ENCODE peak calls at places on chromosome 6, in nine cellular contexts. One of them, this sample, is unnamed. For H3K4me1, the result is how much of the 10 kb centered on the place peaks cover.

GRCh38 chr6:10725046-10725445 is 2.2 kb downstream of the TMEM14C start:
- DNase-seq in esophagus muscularis mucosa: peak
- DNase-seq in SJSA1: no peak
- DNase-seq in left ventricle myocardium inferior: no peak
- DNase-seq in PC-9: no peak
- DNase-seq in sigmoid colon: peak
- DNase-seq in CD4-positive, alpha-beta memory T cell: no peak
- DNase-seq in neural progenitor cell: no peak
- DNase-seq in CD8-positive, alpha-beta memory T cell: no peak
- DNase-seq in this sample: no peak

GRCh38 chr6:99609839-99610489 is 3.3 kb downstream of the PRDM13 start:
- DNase-seq in esophagus muscularis mucosa: no peak
- DNase-seq in SJSA1: no peak
- DNase-seq in left ventricle myocardium inferior: no peak
- DNase-seq in PC-9: no peak
- DNase-seq in sigmoid colon: no peak
- DNase-seq in CD4-positive, alpha-beta memory T cell: no peak
- DNase-seq in neural progenitor cell: no peak
- DNase-seq in CD8-positive, alpha-beta memory T cell: no peak
- DNase-seq in this sample: no peak

GRCh38 chr6:12420626-12421025 is 130.5 kb downstream of the EDN1 start:
- DNase-seq in esophagus muscularis mucosa: no peak
- DNase-seq in SJSA1: peak
- DNase-seq in left ventricle myocardium inferior: no peak
- DNase-seq in PC-9: no peak
- DNase-seq in sigmoid colon: no peak
- DNase-seq in CD4-positive, alpha-beta memory T cell: no peak
- DNase-seq in neural progenitor cell: peak
- DNase-seq in CD8-positive, alpha-beta memory T cell: no peak
- DNase-seq in this sample: no peak

GRCh38 chr6:161274488-161274858 is 612 bp upstream of the AGPAT4 start:
- DNase-seq in esophagus muscularis mucosa: no peak
- DNase-seq in SJSA1: no peak
- DNase-seq in left ventricle myocardium inferior: no peak
- DNase-seq in PC-9: no peak
- DNase-seq in sigmoid colon: no peak
- DNase-seq in CD4-positive, alpha-beta memory T cell: no peak
- DNase-seq in neural progenitor cell: no peak
- DNase-seq in CD8-positive, alpha-beta memory T cell: no peak
- DNase-seq in this sample: no peak

GRCh38 chr6:119312875-119313338 is 36.7 kb downstream of the MAN1A1 start:
- DNase-seq in esophagus muscularis mucosa: no peak
- DNase-seq in SJSA1: no peak
- DNase-seq in left ventricle myocardium inferior: no peak
- DNase-seq in PC-9: no peak
- DNase-seq in sigmoid colon: no peak
- DNase-seq in CD4-positive, alpha-beta memory T cell: peak
- DNase-seq in neural progenitor cell: no peak
- DNase-seq in CD8-positive, alpha-beta memory T cell: no peak
- DNase-seq in this sample: no peak

GRCh38 chr6:45136495-45136894 is 191.6 kb upstream of the RUNX2 start:
- DNase-seq in esophagus muscularis mucosa: no peak
- DNase-seq in SJSA1: no peak
- DNase-seq in left ventricle myocardium inferior: no peak
- DNase-seq in PC-9: no peak
- DNase-seq in sigmoid colon: no peak
- DNase-seq in CD4-positive, alpha-beta memory T cell: no peak
- DNase-seq in neural progenitor cell: no peak
- DNase-seq in CD8-positive, alpha-beta memory T cell: no peak
- DNase-seq in this sample: no peak

GRCh38 chr6:7311920-7312615 is 931 bp downstream of the SSR1 start:
- DNase-seq in esophagus muscularis mucosa: peak
- DNase-seq in SJSA1: peak
- DNase-seq in left ventricle myocardium inferior: no peak
- DNase-seq in PC-9: no peak
- DNase-seq in sigmoid colon: no peak
- DNase-seq in CD4-positive, alpha-beta memory T cell: peak
- DNase-seq in neural progenitor cell: peak
- DNase-seq in CD8-positive, alpha-beta memory T cell: no peak
- DNase-seq in this sample: no peak

GRCh38 chr6:147390909-147391536 is 117.5 kb upstream of the SAMD5 start:
- DNase-seq in esophagus muscularis mucosa: no peak
- DNase-seq in SJSA1: no peak
- DNase-seq in left ventricle myocardium inferior: no peak
- DNase-seq in PC-9: peak
- DNase-seq in sigmoid colon: no peak
- DNase-seq in CD4-positive, alpha-beta memory T cell: no peak
- DNase-seq in neural progenitor cell: peak
- DNase-seq in CD8-positive, alpha-beta memory T cell: no peak
- DNase-seq in this sample: no peak

GRCh38 chr6:1606533-1607235 is 3.0 kb upstream of the FOXC1 start:
- DNase-seq in esophagus muscularis mucosa: no peak
- DNase-seq in SJSA1: no peak
- DNase-seq in left ventricle myocardium inferior: no peak
- DNase-seq in PC-9: peak
- DNase-seq in sigmoid colon: no peak
- DNase-seq in CD4-positive, alpha-beta memory T cell: no peak
- DNase-seq in neural progenitor cell: peak
- DNase-seq in CD8-positive, alpha-beta memory T cell: no peak
- DNase-seq in this sample: no peak

GRCh38 chr6:54579011-54579410 is 267.6 kb upstream of the FAM83B start:
- DNase-seq in esophagus muscularis mucosa: no peak
- DNase-seq in SJSA1: peak
- DNase-seq in left ventricle myocardium inferior: no peak
- DNase-seq in PC-9: no peak
- DNase-seq in sigmoid colon: no peak
- DNase-seq in CD4-positive, alpha-beta memory T cell: no peak
- DNase-seq in neural progenitor cell: peak
- DNase-seq in CD8-positive, alpha-beta memory T cell: no peak
- DNase-seq in this sample: no peak

GRCh38 chr6:20180935-20181334 is 31.3 kb downstream of the MBOAT1 start:
- DNase-seq in esophagus muscularis mucosa: no peak
- DNase-seq in SJSA1: no peak
- DNase-seq in left ventricle myocardium inferior: no peak
- DNase-seq in PC-9: no peak
- DNase-seq in sigmoid colon: no peak
- DNase-seq in CD4-positive, alpha-beta memory T cell: no peak
- DNase-seq in neural progenitor cell: no peak
- DNase-seq in CD8-positive, alpha-beta memory T cell: no peak
- DNase-seq in this sample: no peak

GRCh38 chr6:54112171-54112650 is 968 bp downstream of the MLIP start:
- DNase-seq in esophagus muscularis mucosa: no peak
- DNase-seq in SJSA1: no peak
- DNase-seq in left ventricle myocardium inferior: no peak
- DNase-seq in PC-9: no peak
- DNase-seq in sigmoid colon: no peak
- DNase-seq in CD4-positive, alpha-beta memory T cell: no peak
- DNase-seq in neural progenitor cell: no peak
- DNase-seq in CD8-positive, alpha-beta memory T cell: no peak
- DNase-seq in this sample: no peak

GRCh38 chr6:135667694-135668455 is 170.3 kb upstream of the AHI1 start:
- DNase-seq in esophagus muscularis mucosa: no peak
- DNase-seq in SJSA1: no peak
- DNase-seq in left ventricle myocardium inferior: peak
- DNase-seq in PC-9: no peak
- DNase-seq in sigmoid colon: no peak
- DNase-seq in CD4-positive, alpha-beta memory T cell: no peak
- DNase-seq in neural progenitor cell: no peak
- DNase-seq in CD8-positive, alpha-beta memory T cell: no peak
- DNase-seq in this sample: no peak

GRCh38 chr6:15474196-15474595 is 188.6 kb downstream of the DTNBP1 start:
- DNase-seq in esophagus muscularis mucosa: no peak
- DNase-seq in SJSA1: no peak
- DNase-seq in left ventricle myocardium inferior: no peak
- DNase-seq in PC-9: no peak
- DNase-seq in sigmoid colon: no peak
- DNase-seq in CD4-positive, alpha-beta memory T cell: no peak
- DNase-seq in neural progenitor cell: no peak
- DNase-seq in CD8-positive, alpha-beta memory T cell: no peak
- DNase-seq in this sample: no peak

GRCh38 chr6:46954819-46955520 is 33.2 kb upstream of the ADGRF5 start:
- DNase-seq in esophagus muscularis mucosa: no peak
- DNase-seq in SJSA1: no peak
- DNase-seq in left ventricle myocardium inferior: no peak
- DNase-seq in PC-9: no peak
- DNase-seq in sigmoid colon: no peak
- DNase-seq in CD4-positive, alpha-beta memory T cell: no peak
- DNase-seq in neural progenitor cell: no peak
- DNase-seq in CD8-positive, alpha-beta memory T cell: no peak
- DNase-seq in this sample: no peak

GRCh38 chr6:136655251-136656014 is 105.2 kb upstream of the MAP7 start:
- DNase-seq in esophagus muscularis mucosa: no peak
- DNase-seq in SJSA1: no peak
- DNase-seq in left ventricle myocardium inferior: no peak
- DNase-seq in PC-9: no peak
- DNase-seq in sigmoid colon: no peak
- DNase-seq in CD4-positive, alpha-beta memory T cell: no peak
- DNase-seq in neural progenitor cell: no peak
- DNase-seq in CD8-positive, alpha-beta memory T cell: no peak
- DNase-seq in this sample: no peak

DNA sequence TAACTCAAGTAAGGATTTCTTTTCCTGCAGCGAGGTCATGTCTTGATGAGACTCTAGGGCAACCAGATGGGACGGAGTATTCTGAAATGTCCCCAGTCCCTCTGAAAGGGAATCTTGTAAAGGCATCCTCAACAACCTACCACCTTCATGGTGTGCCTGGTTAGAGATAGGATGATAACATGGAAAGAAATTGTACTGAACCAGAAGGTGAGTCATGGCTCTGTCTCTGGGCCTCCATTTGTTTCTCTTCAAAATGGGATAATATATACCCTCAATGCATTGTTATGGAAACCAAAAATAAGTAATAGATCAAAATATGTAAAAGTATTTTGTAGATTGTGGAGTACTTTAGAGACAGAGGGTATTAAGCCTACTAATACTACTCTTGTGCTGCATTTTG is 219.1 kb downstream of the ARID1B start:
- DNase-seq in esophagus muscularis mucosa: no peak
- DNase-seq in SJSA1: no peak
- DNase-seq in left ventricle myocardium inferior: no peak
- DNase-seq in PC-9: no peak
- DNase-seq in sigmoid colon: no peak
- DNase-seq in CD4-positive, alpha-beta memory T cell: no peak
- DNase-seq in neural progenitor cell: no peak
- DNase-seq in CD8-positive, alpha-beta memory T cell: no peak
- DNase-seq in this sample: no peak
- H3K4me1 ChIP-seq in esophagus muscularis mucosa: under half
- H3K4me1 ChIP-seq in SJSA1: under half
- H3K4me1 ChIP-seq in left ventricle myocardium inferior: under half
- H3K4me1 ChIP-seq in PC-9: under half
- H3K4me1 ChIP-seq in sigmoid colon: under half
- H3K4me1 ChIP-seq in CD4-positive, alpha-beta memory T cell: under half
- H3K4me1 ChIP-seq in neural progenitor cell: under half
- H3K4me1 ChIP-seq in CD8-positive, alpha-beta memory T cell: under half
- H3K4me1 ChIP-seq in this sample: under half

GRCh38 chr6:108578166-108578565 is 17.4 kb downstream of the FOXO3 start:
- DNase-seq in esophagus muscularis mucosa: no peak
- DNase-seq in SJSA1: no peak
- DNase-seq in left ventricle myocardium inferior: no peak
- DNase-seq in PC-9: no peak
- DNase-seq in sigmoid colon: no peak
- DNase-seq in CD4-positive, alpha-beta memory T cell: no peak
- DNase-seq in neural progenitor cell: no peak
- DNase-seq in CD8-positive, alpha-beta memory T cell: no peak
- DNase-seq in this sample: no peak
- H3K4me1 ChIP-seq in esophagus muscularis mucosa: half or more
- H3K4me1 ChIP-seq in SJSA1: under half
- H3K4me1 ChIP-seq in left ventricle myocardium inferior: half or more
- H3K4me1 ChIP-seq in PC-9: half or more
- H3K4me1 ChIP-seq in sigmoid colon: under half
- H3K4me1 ChIP-seq in CD4-positive, alpha-beta memory T cell: half or more
- H3K4me1 ChIP-seq in neural progenitor cell: under half
- H3K4me1 ChIP-seq in CD8-positive, alpha-beta memory T cell: half or more
- H3K4me1 ChIP-seq in this sample: under half

GRCh38 chr6:108171918-108172516 is 6.2 kb downstream of the NR2E1 start:
- DNase-seq in esophagus muscularis mucosa: no peak
- DNase-seq in SJSA1: no peak
- DNase-seq in left ventricle myocardium inferior: no peak
- DNase-seq in PC-9: no peak
- DNase-seq in sigmoid colon: no peak
- DNase-seq in CD4-positive, alpha-beta memory T cell: no peak
- DNase-seq in neural progenitor cell: no peak
- DNase-seq in CD8-positive, alpha-beta memory T cell: no peak
- DNase-seq in this sample: no peak
- H3K4me1 ChIP-seq in esophagus muscularis mucosa: half or more
- H3K4me1 ChIP-seq in SJSA1: under half
- H3K4me1 ChIP-seq in left ventricle myocardium inferior: half or more
- H3K4me1 ChIP-seq in PC-9: under half
- H3K4me1 ChIP-seq in sigmoid colon: under half
- H3K4me1 ChIP-seq in CD4-positive, alpha-beta memory T cell: half or more
- H3K4me1 ChIP-seq in neural progenitor cell: half or more
- H3K4me1 ChIP-seq in CD8-positive, alpha-beta memory T cell: under half
- H3K4me1 ChIP-seq in this sample: under half

DNA sequence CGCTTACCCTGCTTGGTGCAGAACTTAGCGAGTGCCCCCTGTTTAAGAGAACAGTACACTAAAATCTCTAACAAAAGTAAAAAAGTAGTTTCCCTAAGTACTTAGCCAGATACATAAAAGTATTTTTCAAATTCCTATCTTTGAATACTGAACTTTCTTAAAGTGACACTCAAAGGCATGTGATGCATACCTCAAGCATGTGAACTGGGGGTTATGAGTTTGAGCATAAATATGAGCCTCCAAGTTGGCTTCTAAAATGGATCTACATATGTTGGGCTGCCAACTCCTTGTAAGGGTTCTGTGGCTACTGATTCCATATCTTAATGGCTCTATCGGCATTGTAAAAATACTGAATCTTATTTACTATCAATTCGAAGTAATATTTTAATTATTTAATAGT is 3.8 kb downstream of the ZBTB2 start:
- DNase-seq in esophagus muscularis mucosa: no peak
- DNase-seq in SJSA1: no peak
- DNase-seq in left ventricle myocardium inferior: no peak
- DNase-seq in PC-9: no peak
- DNase-seq in sigmoid colon: no peak
- DNase-seq in CD4-positive, alpha-beta memory T cell: no peak
- DNase-seq in neural progenitor cell: no peak
- DNase-seq in CD8-positive, alpha-beta memory T cell: no peak
- DNase-seq in this sample: no peak
- H3K4me1 ChIP-seq in esophagus muscularis mucosa: under half
- H3K4me1 ChIP-seq in SJSA1: under half
- H3K4me1 ChIP-seq in left ventricle myocardium inferior: half or more
- H3K4me1 ChIP-seq in PC-9: under half
- H3K4me1 ChIP-seq in sigmoid colon: under half
- H3K4me1 ChIP-seq in CD4-positive, alpha-beta memory T cell: half or more
- H3K4me1 ChIP-seq in neural progenitor cell: under half
- H3K4me1 ChIP-seq in CD8-positive, alpha-beta memory T cell: half or more
- H3K4me1 ChIP-seq in this sample: under half

GRCh38 chr6:168159503-168159902 is 80.5 kb upstream of the FRMD1 start:
- DNase-seq in esophagus muscularis mucosa: peak
- DNase-seq in SJSA1: no peak
- DNase-seq in left ventricle myocardium inferior: no peak
- DNase-seq in PC-9: no peak
- DNase-seq in sigmoid colon: peak
- DNase-seq in CD4-positive, alpha-beta memory T cell: no peak
- DNase-seq in neural progenitor cell: no peak
- DNase-seq in CD8-positive, alpha-beta memory T cell: no peak
- DNase-seq in this sample: no peak
- H3K4me1 ChIP-seq in esophagus muscularis mucosa: under half
- H3K4me1 ChIP-seq in SJSA1: under half
- H3K4me1 ChIP-seq in left ventricle myocardium inferior: under half
- H3K4me1 ChIP-seq in PC-9: under half
- H3K4me1 ChIP-seq in sigmoid colon: under half
- H3K4me1 ChIP-seq in CD4-positive, alpha-beta memory T cell: under half
- H3K4me1 ChIP-seq in neural progenitor cell: under half
- H3K4me1 ChIP-seq in CD8-positive, alpha-beta memory T cell: under half
- H3K4me1 ChIP-seq in this sample: under half